ENCODE peak calls at places on chromosome 6, in ten cellular contexts. One of them, this sample, is unnamed.

GRCh38 chr6:16854986-16855385 is 93.7 kb upstream of the ATXN1 start:
- DNase-seq in activated CD8-positive, alpha-beta memory T cell treated with anti-CD3 and anti-CD28 coated beads for 1 hour: no peak
- DNase-seq in T-cell: no peak
- DNase-seq in COR-L47: no peak
- DNase-seq in CD4-positive, alpha-beta T cell: no peak
- DNase-seq in dorsolateral prefrontal cortex: no peak
- DNase-seq in effector memory CD4-positive, alpha-beta T cell: no peak
- DNase-seq in Jurkat, Clone E6-1: no peak
- DNase-seq in naive thymus-derived CD4-positive, alpha-beta T cell: no peak
- DNase-seq in effector CD4-positive, alpha-beta T cell: no peak
- DNase-seq in this sample: no peak

GRCh38 chr6:110708295-110708965 is 106.8 kb downstream of the CDK19 start:
- DNase-seq in activated CD8-positive, alpha-beta memory T cell treated with anti-CD3 and anti-CD28 coated beads for 1 hour: no peak
- DNase-seq in T-cell: no peak
- DNase-seq in COR-L47: no peak
- DNase-seq in CD4-positive, alpha-beta T cell: no peak
- DNase-seq in dorsolateral prefrontal cortex: no peak
- DNase-seq in effector memory CD4-positive, alpha-beta T cell: no peak
- DNase-seq in Jurkat, Clone E6-1: no peak
- DNase-seq in naive thymus-derived CD4-positive, alpha-beta T cell: no peak
- DNase-seq in effector CD4-positive, alpha-beta T cell: no peak
- DNase-seq in this sample: no peak

GRCh38 chr6:158638393-158638792 is 6.2 kb downstream of the DYNLT1 start:
- DNase-seq in activated CD8-positive, alpha-beta memory T cell treated with anti-CD3 and anti-CD28 coated beads for 1 hour: no peak
- DNase-seq in T-cell: no peak
- DNase-seq in COR-L47: no peak
- DNase-seq in CD4-positive, alpha-beta T cell: no peak
- DNase-seq in dorsolateral prefrontal cortex: no peak
- DNase-seq in effector memory CD4-positive, alpha-beta T cell: no peak
- DNase-seq in Jurkat, Clone E6-1: no peak
- DNase-seq in naive thymus-derived CD4-positive, alpha-beta T cell: no peak
- DNase-seq in effector CD4-positive, alpha-beta T cell: no peak
- DNase-seq in this sample: no peak

GRCh38 chr6:34236423-34237315 is at the start of gene HMGA1:
- DNase-seq in activated CD8-positive, alpha-beta memory T cell treated with anti-CD3 and anti-CD28 coated beads for 1 hour: peak
- DNase-seq in T-cell: peak
- DNase-seq in COR-L47: peak
- DNase-seq in CD4-positive, alpha-beta T cell: peak
- DNase-seq in dorsolateral prefrontal cortex: peak
- DNase-seq in effector memory CD4-positive, alpha-beta T cell: peak
- DNase-seq in Jurkat, Clone E6-1: peak
- DNase-seq in naive thymus-derived CD4-positive, alpha-beta T cell: peak
- DNase-seq in effector CD4-positive, alpha-beta T cell: peak
- DNase-seq in this sample: no peak

GRCh38 chr6:112017169-112017568 is 36.7 kb upstream of the CCN6 start:
- DNase-seq in activated CD8-positive, alpha-beta memory T cell treated with anti-CD3 and anti-CD28 coated beads for 1 hour: no peak
- DNase-seq in T-cell: no peak
- DNase-seq in COR-L47: no peak
- DNase-seq in CD4-positive, alpha-beta T cell: no peak
- DNase-seq in dorsolateral prefrontal cortex: no peak
- DNase-seq in effector memory CD4-positive, alpha-beta T cell: no peak
- DNase-seq in Jurkat, Clone E6-1: no peak
- DNase-seq in naive thymus-derived CD4-positive, alpha-beta T cell: no peak
- DNase-seq in effector CD4-positive, alpha-beta T cell: no peak
- DNase-seq in this sample: no peak

GRCh38 chr6:124881898-124882579 is 80.2 kb upstream of the RNF217 start:
- DNase-seq in activated CD8-positive, alpha-beta memory T cell treated with anti-CD3 and anti-CD28 coated beads for 1 hour: no peak
- DNase-seq in T-cell: no peak
- DNase-seq in COR-L47: no peak
- DNase-seq in CD4-positive, alpha-beta T cell: no peak
- DNase-seq in dorsolateral prefrontal cortex: no peak
- DNase-seq in effector memory CD4-positive, alpha-beta T cell: no peak
- DNase-seq in Jurkat, Clone E6-1: no peak
- DNase-seq in naive thymus-derived CD4-positive, alpha-beta T cell: no peak
- DNase-seq in effector CD4-positive, alpha-beta T cell: no peak
- DNase-seq in this sample: no peak

GRCh38 chr6:16498237-16498636 is 259.9 kb downstream of the GMPR start:
- DNase-seq in activated CD8-positive, alpha-beta memory T cell treated with anti-CD3 and anti-CD28 coated beads for 1 hour: no peak
- DNase-seq in T-cell: no peak
- DNase-seq in COR-L47: no peak
- DNase-seq in CD4-positive, alpha-beta T cell: no peak
- DNase-seq in dorsolateral prefrontal cortex: no peak
- DNase-seq in effector memory CD4-positive, alpha-beta T cell: no peak
- DNase-seq in Jurkat, Clone E6-1: no peak
- DNase-seq in naive thymus-derived CD4-positive, alpha-beta T cell: no peak
- DNase-seq in effector CD4-positive, alpha-beta T cell: no peak
- DNase-seq in this sample: no peak

GRCh38 chr6:17962436-17963031 is 24.9 kb downstream of the KIF13A start:
- DNase-seq in activated CD8-positive, alpha-beta memory T cell treated with anti-CD3 and anti-CD28 coated beads for 1 hour: no peak
- DNase-seq in T-cell: no peak
- DNase-seq in COR-L47: no peak
- DNase-seq in CD4-positive, alpha-beta T cell: no peak
- DNase-seq in dorsolateral prefrontal cortex: no peak
- DNase-seq in effector memory CD4-positive, alpha-beta T cell: no peak
- DNase-seq in Jurkat, Clone E6-1: no peak
- DNase-seq in naive thymus-derived CD4-positive, alpha-beta T cell: no peak
- DNase-seq in effector CD4-positive, alpha-beta T cell: no peak
- DNase-seq in this sample: peak

GRCh38 chr6:117600008-117600743 is 2.1 kb downstream of the GOPC start:
- DNase-seq in activated CD8-positive, alpha-beta memory T cell treated with anti-CD3 and anti-CD28 coated beads for 1 hour: no peak
- DNase-seq in T-cell: no peak
- DNase-seq in COR-L47: no peak
- DNase-seq in CD4-positive, alpha-beta T cell: no peak
- DNase-seq in dorsolateral prefrontal cortex: no peak
- DNase-seq in effector memory CD4-positive, alpha-beta T cell: no peak
- DNase-seq in Jurkat, Clone E6-1: no peak
- DNase-seq in naive thymus-derived CD4-positive, alpha-beta T cell: no peak
- DNase-seq in effector CD4-positive, alpha-beta T cell: no peak
- DNase-seq in this sample: no peak

GRCh38 chr6:8274240-8274639 is 161.1 kb downstream of the SLC35B3 start:
- DNase-seq in activated CD8-positive, alpha-beta memory T cell treated with anti-CD3 and anti-CD28 coated beads for 1 hour: no peak
- DNase-seq in T-cell: no peak
- DNase-seq in COR-L47: peak
- DNase-seq in CD4-positive, alpha-beta T cell: no peak
- DNase-seq in dorsolateral prefrontal cortex: no peak
- DNase-seq in effector memory CD4-positive, alpha-beta T cell: no peak
- DNase-seq in Jurkat, Clone E6-1: no peak
- DNase-seq in naive thymus-derived CD4-positive, alpha-beta T cell: no peak
- DNase-seq in effector CD4-positive, alpha-beta T cell: no peak
- DNase-seq in this sample: no peak

GRCh38 chr6:1313364-1313754 is 1.5 kb downstream of the FOXQ1 start:
- DNase-seq in activated CD8-positive, alpha-beta memory T cell treated with anti-CD3 and anti-CD28 coated beads for 1 hour: no peak
- DNase-seq in T-cell: no peak
- DNase-seq in COR-L47: no peak
- DNase-seq in CD4-positive, alpha-beta T cell: no peak
- DNase-seq in dorsolateral prefrontal cortex: no peak
- DNase-seq in effector memory CD4-positive, alpha-beta T cell: no peak
- DNase-seq in Jurkat, Clone E6-1: no peak
- DNase-seq in naive thymus-derived CD4-positive, alpha-beta T cell: no peak
- DNase-seq in effector CD4-positive, alpha-beta T cell: no peak
- DNase-seq in this sample: no peak

GRCh38 chr6:163842467-163842866 is 427.9 kb downstream of the QKI start:
- DNase-seq in activated CD8-positive, alpha-beta memory T cell treated with anti-CD3 and anti-CD28 coated beads for 1 hour: no peak
- DNase-seq in T-cell: no peak
- DNase-seq in COR-L47: no peak
- DNase-seq in CD4-positive, alpha-beta T cell: no peak
- DNase-seq in dorsolateral prefrontal cortex: no peak
- DNase-seq in effector memory CD4-positive, alpha-beta T cell: no peak
- DNase-seq in Jurkat, Clone E6-1: no peak
- DNase-seq in naive thymus-derived CD4-positive, alpha-beta T cell: no peak
- DNase-seq in effector CD4-positive, alpha-beta T cell: no peak
- DNase-seq in this sample: no peak

GRCh38 chr6:8579372-8579771 is 144.0 kb upstream of the SLC35B3 start:
- DNase-seq in activated CD8-positive, alpha-beta memory T cell treated with anti-CD3 and anti-CD28 coated beads for 1 hour: no peak
- DNase-seq in T-cell: no peak
- DNase-seq in COR-L47: peak
- DNase-seq in CD4-positive, alpha-beta T cell: no peak
- DNase-seq in dorsolateral prefrontal cortex: no peak
- DNase-seq in effector memory CD4-positive, alpha-beta T cell: no peak
- DNase-seq in Jurkat, Clone E6-1: no peak
- DNase-seq in naive thymus-derived CD4-positive, alpha-beta T cell: no peak
- DNase-seq in effector CD4-positive, alpha-beta T cell: no peak
- DNase-seq in this sample: no peak

GRCh38 chr6:54878705-54879104 is 32.1 kb downstream of the FAM83B start:
- DNase-seq in activated CD8-positive, alpha-beta memory T cell treated with anti-CD3 and anti-CD28 coated beads for 1 hour: no peak
- DNase-seq in T-cell: no peak
- DNase-seq in COR-L47: peak
- DNase-seq in CD4-positive, alpha-beta T cell: no peak
- DNase-seq in dorsolateral prefrontal cortex: no peak
- DNase-seq in effector memory CD4-positive, alpha-beta T cell: no peak
- DNase-seq in Jurkat, Clone E6-1: no peak
- DNase-seq in naive thymus-derived CD4-positive, alpha-beta T cell: no peak
- DNase-seq in effector CD4-positive, alpha-beta T cell: no peak
- DNase-seq in this sample: no peak

GRCh38 chr6:71965404-71965803 is 79.1 kb downstream of the RIMS1 start:
- DNase-seq in activated CD8-positive, alpha-beta memory T cell treated with anti-CD3 and anti-CD28 coated beads for 1 hour: no peak
- DNase-seq in T-cell: no peak
- DNase-seq in COR-L47: no peak
- DNase-seq in CD4-positive, alpha-beta T cell: no peak
- DNase-seq in dorsolateral prefrontal cortex: peak
- DNase-seq in effector memory CD4-positive, alpha-beta T cell: no peak
- DNase-seq in Jurkat, Clone E6-1: no peak
- DNase-seq in naive thymus-derived CD4-positive, alpha-beta T cell: no peak
- DNase-seq in effector CD4-positive, alpha-beta T cell: no peak
- DNase-seq in this sample: no peak

GRCh38 chr6:134007077-134007476 is 45.3 kb downstream of the SLC2A12 start:
- DNase-seq in activated CD8-positive, alpha-beta memory T cell treated with anti-CD3 and anti-CD28 coated beads for 1 hour: no peak
- DNase-seq in T-cell: no peak
- DNase-seq in COR-L47: peak
- DNase-seq in CD4-positive, alpha-beta T cell: no peak
- DNase-seq in dorsolateral prefrontal cortex: no peak
- DNase-seq in effector memory CD4-positive, alpha-beta T cell: no peak
- DNase-seq in Jurkat, Clone E6-1: no peak
- DNase-seq in naive thymus-derived CD4-positive, alpha-beta T cell: no peak
- DNase-seq in effector CD4-positive, alpha-beta T cell: no peak
- DNase-seq in this sample: no peak

GRCh38 chr6:98678481-98678880 is 155.9 kb upstream of the POU3F2 start:
- DNase-seq in activated CD8-positive, alpha-beta memory T cell treated with anti-CD3 and anti-CD28 coated beads for 1 hour: no peak
- DNase-seq in T-cell: no peak
- DNase-seq in COR-L47: no peak
- DNase-seq in CD4-positive, alpha-beta T cell: no peak
- DNase-seq in dorsolateral prefrontal cortex: no peak
- DNase-seq in effector memory CD4-positive, alpha-beta T cell: no peak
- DNase-seq in Jurkat, Clone E6-1: no peak
- DNase-seq in naive thymus-derived CD4-positive, alpha-beta T cell: no peak
- DNase-seq in effector CD4-positive, alpha-beta T cell: no peak
- DNase-seq in this sample: no peak

GRCh38 chr6:22448311-22448711 is 121.1 kb upstream of the HDGFL1 start:
- DNase-seq in activated CD8-positive, alpha-beta memory T cell treated with anti-CD3 and anti-CD28 coated beads for 1 hour: no peak
- DNase-seq in T-cell: no peak
- DNase-seq in COR-L47: no peak
- DNase-seq in CD4-positive, alpha-beta T cell: no peak
- DNase-seq in dorsolateral prefrontal cortex: no peak
- DNase-seq in effector memory CD4-positive, alpha-beta T cell: no peak
- DNase-seq in Jurkat, Clone E6-1: no peak
- DNase-seq in naive thymus-derived CD4-positive, alpha-beta T cell: no peak
- DNase-seq in effector CD4-positive, alpha-beta T cell: no peak
- DNase-seq in this sample: peak